ENCODE peak calls at places on chromosome 16, in ten cellular contexts. Y, C, W, I, P, Q, K, U, D and N are unnamed samples.

GRCh38 chr16:1688807-1689560 is 10.9 kb downstream of the JPT2 start:
- DNase-seq in Y (no peak), C (no peak), W (no peak), I (no peak), P (no peak), Q (no peak), K (no peak), U (no peak), D (peak), N (peak)

GRCh38 chr16:30728321-30728720 is 19.9 kb upstream of the PHKG2 start:
- DNase-seq in Y (no peak), C (no peak), W (no peak), I (peak), P (no peak), Q (no peak), K (no peak), U (no peak), D (no peak), N (no peak)

GRCh38 chr16:58421529-58421928 is 29.3 kb downstream of the GINS3 start:
- DNase-seq in Y (no peak), C (no peak), W (no peak), I (no peak), P (no peak), Q (peak), K (no peak), U (no peak), D (no peak), N (no peak)

GRCh38 chr16:53631236-53631635 is 72.4 kb downstream of the RPGRIP1L start:
- DNase-seq in Y (no peak), C (no peak), W (no peak), I (no peak), P (no peak), Q (no peak), K (no peak), U (no peak), D (no peak), N (no peak)

GRCh38 chr16:878071-878784 is 77.7 kb upstream of the GNG13 start:
- DNase-seq in Y (no peak), C (peak), W (no peak), I (peak), P (peak), Q (no peak), K (no peak), U (no peak), D (peak), N (peak)

GRCh38 chr16:24729243-24729966 is at the start of gene TNRC6A:
- DNase-seq in Y (peak), C (peak), W (peak), I (peak), P (peak), Q (peak), K (peak), U (peak), D (peak), N (peak)

GRCh38 chr16:90018297-90019200 is 707 bp downstream of the DBNDD1 start:
- DNase-seq in Y (no peak), C (no peak), W (no peak), I (no peak), P (no peak), Q (peak), K (no peak), U (no peak), D (no peak), N (no peak)

GRCh38 chr16:84595052-84595481 is 22.8 kb downstream of the COTL1 start:
- DNase-seq in Y (no peak), C (peak), W (no peak), I (no peak), P (no peak), Q (no peak), K (no peak), U (no peak), D (peak), N (no peak)

GRCh38 chr16:57863434-57864160 is 61.3 kb upstream of the KIFC3 start:
- DNase-seq in Y (peak), C (no peak), W (peak), I (peak), P (peak), Q (peak), K (peak), U (peak), D (peak), N (no peak)

GRCh38 chr16:54123766-54124165 is 162.8 kb downstream of the IRX3 start:
- DNase-seq in Y (no peak), C (no peak), W (no peak), I (no peak), P (no peak), Q (no peak), K (no peak), U (no peak), D (no peak), N (no peak)

GRCh38 chr16:71536752-71537499 is 10.7 kb downstream of the CHST4 start:
- DNase-seq in Y (no peak), C (no peak), W (no peak), I (no peak), P (no peak), Q (no peak), K (no peak), U (no peak), D (no peak), N (no peak)

GRCh38 chr16:13110124-13110796 is 208.9 kb downstream of the SHISA9 start:
- DNase-seq in Y (peak), C (no peak), W (no peak), I (peak), P (no peak), Q (no peak), K (peak), U (peak), D (no peak), N (peak)
- H3K27ac ChIP-seq in Y (peak), C (no peak), W (peak), I (peak), P (no peak), Q (no peak), K (no peak), U (peak), D (no peak), N (peak)

DNA sequence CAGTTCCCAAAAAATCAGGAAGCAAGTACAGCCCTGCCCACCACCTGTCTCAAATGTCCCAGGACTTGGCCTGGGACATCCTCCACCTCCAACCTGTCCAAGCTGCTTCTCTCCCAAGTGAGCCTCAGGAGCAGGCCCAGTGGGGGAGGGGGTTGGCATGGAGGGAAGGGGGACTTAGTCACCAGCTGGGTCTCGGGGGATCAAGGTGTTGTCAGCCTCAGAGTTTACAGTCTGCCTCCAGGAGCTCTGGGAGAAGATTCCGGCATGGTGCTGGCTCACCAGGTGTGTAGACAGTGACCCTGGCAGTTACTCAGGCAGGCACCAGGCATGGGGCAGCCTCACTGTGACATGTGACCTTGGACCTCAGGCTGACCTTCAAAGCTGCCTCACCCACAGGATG is 19.7 kb downstream of the ZNF423 start:
- DNase-seq in Y (peak), C (no peak), W (no peak), I (no peak), P (no peak), Q (no peak), K (no peak), U (no peak), D (no peak), N (no peak)
- H3K27ac ChIP-seq in Y (no peak), C (no peak), W (peak), I (peak), P (no peak), Q (no peak), K (peak), U (peak), D (peak), N (no peak)

DNA sequence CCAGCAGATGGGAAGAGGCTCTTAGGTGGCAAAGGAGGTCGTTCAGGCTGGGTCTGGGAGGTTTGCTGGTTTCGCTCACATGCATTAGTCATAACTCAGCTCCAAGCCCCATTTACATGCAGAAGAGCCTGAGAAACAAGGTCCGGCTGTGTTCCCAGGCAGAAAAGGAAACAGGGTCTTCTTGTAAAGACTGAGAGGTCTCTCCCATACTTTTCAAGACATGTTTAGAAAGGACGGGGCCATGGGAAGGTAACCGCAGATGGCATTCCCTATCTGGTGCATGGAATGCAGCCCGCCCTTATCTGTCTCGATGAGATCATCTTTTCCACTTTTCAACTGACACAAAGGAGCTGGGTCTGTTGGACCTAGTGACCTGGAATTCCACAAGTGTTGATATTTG is 389.0 kb upstream of the CDH11 start:
- DNase-seq in Y (no peak), C (no peak), W (no peak), I (no peak), P (no peak), Q (no peak), K (no peak), U (no peak), D (no peak), N (no peak)
- H3K27ac ChIP-seq in Y (no peak), C (no peak), W (no peak), I (no peak), P (no peak), Q (no peak), K (no peak), U (no peak), D (no peak), N (no peak)

GRCh38 chr16:66871840-66872239 is 8.5 kb upstream of the PDP2 start:
- DNase-seq in Y (no peak), C (no peak), W (no peak), I (no peak), P (no peak), Q (no peak), K (no peak), U (no peak), D (no peak), N (no peak)

GRCh38 chr16:66873685-66874055 is 6.6 kb upstream of the PDP2 start:
- DNase-seq in Y (no peak), C (no peak), W (no peak), I (no peak), P (no peak), Q (no peak), K (no peak), U (no peak), D (no peak), N (no peak)

GRCh38 chr16:66874079-66874775 is 6.1 kb upstream of the PDP2 start:
- DNase-seq in Y (peak), C (peak), W (no peak), I (no peak), P (no peak), Q (no peak), K (no peak), U (no peak), D (no peak), N (no peak)

GRCh38 chr16:66872524-66872923 is 7.8 kb upstream of the PDP2 start:
- DNase-seq in Y (no peak), C (no peak), W (no peak), I (no peak), P (no peak), Q (no peak), K (no peak), U (no peak), D (no peak), N (no peak)

DNA sequence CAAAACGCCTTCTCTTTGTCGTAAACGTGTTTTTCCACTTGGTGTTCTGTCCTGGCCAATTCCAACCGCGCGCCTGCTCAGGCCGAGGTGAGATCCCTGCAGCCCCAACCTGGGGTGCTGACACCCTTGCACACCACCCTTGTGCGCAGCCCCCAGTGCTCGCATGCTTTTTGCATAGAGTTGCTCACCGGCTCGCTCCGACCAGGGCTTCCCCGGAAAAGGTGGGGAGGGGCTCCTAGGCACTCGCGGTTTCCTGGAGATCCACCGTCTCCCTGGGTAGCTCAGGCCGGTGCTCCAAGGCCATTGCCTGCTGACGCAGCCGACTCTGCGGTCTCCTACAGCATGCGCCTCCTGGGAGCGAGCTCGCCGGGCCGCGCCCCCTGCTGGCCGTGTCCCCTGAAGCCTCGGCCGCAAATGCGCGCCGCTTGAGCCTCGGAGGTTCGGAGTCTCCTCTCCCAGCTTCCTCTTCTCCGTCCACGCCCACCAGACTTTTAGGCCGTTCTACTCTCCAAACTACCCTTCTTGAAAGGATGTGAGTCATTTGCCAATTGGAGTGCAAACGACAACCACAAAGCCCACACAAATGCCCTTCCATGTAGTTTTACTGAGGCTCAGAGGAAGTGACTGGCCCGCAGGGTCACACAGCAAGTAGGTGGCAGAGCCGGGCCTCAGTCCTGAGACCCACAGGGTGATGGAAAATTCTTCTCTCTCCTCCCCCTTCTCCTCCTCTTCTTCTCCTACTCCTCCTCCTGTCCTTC is 7.2 kb upstream of the PDP2 start:
- DNase-seq in Y (peak), C (peak), W (peak), I (peak), P (peak), Q (peak), K (peak), U (peak), D (peak), N (peak)
- H3K27ac ChIP-seq in Y (no peak), C (peak), W (peak), I (peak), P (peak), Q (no peak), K (peak), U (peak), D (peak), N (peak)

GRCh38 chr16:50394215-50394802 is 25.5 kb upstream of the BRD7 start:
- DNase-seq in Y (no peak), C (peak), W (no peak), I (no peak), P (no peak), Q (no peak), K (no peak), U (no peak), D (no peak), N (no peak)

GRCh38 chr16:50398336-50398735 is 29.5 kb upstream of the BRD7 start:
- DNase-seq in Y (no peak), C (no peak), W (no peak), I (no peak), P (no peak), Q (no peak), K (no peak), U (no peak), D (no peak), N (no peak)

GRCh38 chr16:50395763-50396710 is 27.2 kb upstream of the BRD7 start:
- DNase-seq in Y (no peak), C (peak), W (no peak), I (no peak), P (peak), Q (no peak), K (no peak), U (no peak), D (no peak), N (no peak)

GRCh38 chr16:50399411-50399810 is 30.6 kb upstream of the BRD7 start:
- DNase-seq in Y (no peak), C (no peak), W (no peak), I (no peak), P (no peak), Q (no peak), K (no peak), U (no peak), D (no peak), N (no peak)

GRCh38 chr16:50396770-50397525 is 28.2 kb upstream of the BRD7 start:
- DNase-seq in Y (no peak), C (no peak), W (no peak), I (no peak), P (no peak), Q (no peak), K (no peak), U (no peak), D (no peak), N (peak)
- H3K27ac ChIP-seq in Y (no peak), C (no peak), W (no peak), I (no peak), P (no peak), Q (no peak), K (no peak), U (no peak), D (no peak), N (peak)

GRCh38 chr16:11200523-11201063 is 55.4 kb downstream of the SOCS1 start:
- DNase-seq in Y (no peak), C (no peak), W (no peak), I (no peak), P (no peak), Q (no peak), K (no peak), U (no peak), D (no peak), N (no peak)

GRCh38 chr16:11203111-11203623 is 52.8 kb downstream of the SOCS1 start:
- DNase-seq in Y (no peak), C (no peak), W (no peak), I (no peak), P (no peak), Q (no peak), K (no peak), U (no peak), D (no peak), N (no peak)

GRCh38 chr16:11198817-11199216 is 57.2 kb downstream of the SOCS1 start:
- DNase-seq in Y (no peak), C (peak), W (no peak), I (no peak), P (no peak), Q (no peak), K (no peak), U (no peak), D (no peak), N (no peak)

GRCh38 chr16:11202260-11203091 is 53.5 kb downstream of the SOCS1 start:
- DNase-seq in Y (no peak), C (no peak), W (no peak), I (no peak), P (no peak), Q (no peak), K (no peak), U (no peak), D (no peak), N (no peak)

DNA sequence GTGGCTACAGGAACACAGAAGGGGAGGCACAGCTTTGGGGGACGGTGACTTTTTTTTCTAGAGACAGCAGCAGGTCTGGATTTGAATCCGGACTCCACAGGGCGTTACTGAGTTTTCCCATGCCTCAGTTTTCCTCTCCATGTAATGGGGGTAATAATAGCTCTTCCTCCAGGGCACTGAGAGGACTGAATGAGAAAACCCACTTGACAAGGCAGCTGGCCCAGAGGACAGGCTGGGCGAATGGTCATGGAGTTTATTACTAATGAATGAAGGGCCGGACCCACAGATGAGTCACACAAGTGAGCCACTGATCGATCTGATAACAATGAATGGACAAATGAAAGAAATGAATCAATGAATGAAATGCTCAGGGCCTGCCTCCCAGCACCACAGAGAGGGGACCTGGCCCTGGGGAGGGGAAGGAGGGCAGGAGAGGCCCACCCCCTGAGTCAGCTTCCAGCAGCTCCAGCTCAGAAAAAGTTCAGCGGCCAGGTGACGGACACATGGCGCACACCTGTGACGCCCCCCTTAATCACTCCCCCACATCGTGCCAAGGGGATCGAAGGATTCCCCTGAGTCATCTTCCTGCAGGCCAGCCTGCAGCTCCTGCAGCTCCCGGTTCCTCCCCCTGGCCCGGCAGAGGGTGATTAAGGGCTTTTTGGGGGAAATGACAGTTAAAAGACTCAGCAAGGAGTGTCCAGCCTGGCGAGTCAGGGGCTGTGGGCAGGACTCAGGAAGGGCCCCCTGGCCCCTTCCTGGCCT is 54.3 kb downstream of the SOCS1 start:
- DNase-seq in Y (no peak), C (no peak), W (no peak), I (no peak), P (no peak), Q (no peak), K (no peak), U (no peak), D (no peak), N (peak)
- H3K27ac ChIP-seq in Y (no peak), C (no peak), W (no peak), I (no peak), P (no peak), Q (no peak), K (no peak), U (no peak), D (no peak), N (peak)

GRCh38 chr16:86605950-86606349 is 27.6 kb downstream of the FOXL1 start:
- DNase-seq in Y (no peak), C (no peak), W (no peak), I (no peak), P (no peak), Q (no peak), K (no peak), U (peak), D (no peak), N (no peak)

GRCh38 chr16:86609661-86610060 is 31.3 kb downstream of the FOXL1 start:
- DNase-seq in Y (no peak), C (no peak), W (no peak), I (no peak), P (no peak), Q (no peak), K (no peak), U (no peak), D (no peak), N (no peak)

GRCh38 chr16:86609115-86609514 is 30.8 kb downstream of the FOXL1 start:
- DNase-seq in Y (no peak), C (no peak), W (no peak), I (no peak), P (no peak), Q (no peak), K (no peak), U (no peak), D (no peak), N (no peak)

GRCh38 chr16:86610779-86611516 is 32.6 kb downstream of the FOXL1 start:
- DNase-seq in Y (no peak), C (no peak), W (no peak), I (no peak), P (no peak), Q (no peak), K (no peak), U (no peak), D (no peak), N (no peak)

GRCh38 chr16:86608301-86608747 is 30.0 kb downstream of the FOXL1 start:
- DNase-seq in Y (no peak), C (no peak), W (no peak), I (no peak), P (no peak), Q (no peak), K (no peak), U (no peak), D (no peak), N (no peak)
- H3K27ac ChIP-seq in Y (peak), C (no peak), W (no peak), I (no peak), P (no peak), Q (no peak), K (no peak), U (peak), D (no peak), N (no peak)

GRCh38 chr16:28546626-28547025 is 7.1 kb upstream of the SGF29 start:
- DNase-seq in Y (no peak), C (no peak), W (no peak), I (no peak), P (no peak), Q (no peak), K (no peak), U (no peak), D (no peak), N (no peak)

GRCh38 chr16:28549301-28549899 is 4.3 kb upstream of the SGF29 start:
- DNase-seq in Y (no peak), C (peak), W (no peak), I (no peak), P (peak), Q (no peak), K (no peak), U (no peak), D (no peak), N (no peak)

GRCh38 chr16:28548306-28548802 is 5.4 kb upstream of the SGF29 start:
- DNase-seq in Y (no peak), C (no peak), W (no peak), I (no peak), P (no peak), Q (no peak), K (no peak), U (no peak), D (no peak), N (no peak)

GRCh38 chr16:28543072-28543471 is 4.3 kb upstream of the NUPR1 start:
- DNase-seq in Y (no peak), C (peak), W (peak), I (no peak), P (no peak), Q (no peak), K (no peak), U (peak), D (peak), N (no peak)

DNA sequence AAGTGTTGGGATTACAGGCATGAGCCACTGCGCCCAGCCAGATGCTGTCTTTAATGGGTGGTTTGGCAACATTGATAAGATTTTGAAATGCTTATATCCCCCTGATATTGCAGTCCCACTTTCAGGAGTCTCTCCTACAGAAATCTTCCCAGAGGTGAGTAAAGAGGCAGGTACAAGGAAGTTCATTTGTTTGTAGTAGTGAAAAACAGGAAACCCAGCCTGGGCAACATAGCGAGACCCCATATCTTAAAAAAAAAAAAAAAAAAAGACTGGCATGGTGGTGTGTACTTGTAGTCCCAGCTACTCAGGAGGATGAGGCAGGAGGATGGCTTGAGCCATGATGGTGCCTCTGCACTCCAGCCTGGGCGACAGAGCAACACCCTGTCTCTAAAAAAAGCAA is 6.2 kb upstream of the NUPR1 start:
- DNase-seq in Y (no peak), C (no peak), W (no peak), I (no peak), P (no peak), Q (no peak), K (no peak), U (no peak), D (no peak), N (no peak)
- H3K27ac ChIP-seq in Y (no peak), C (no peak), W (no peak), I (no peak), P (no peak), Q (no peak), K (no peak), U (no peak), D (no peak), N (no peak)